ENCODE peak calls at places on chromosomes 4 and X, in five cellular contexts. K is progenitor cell of endocrine pancreas, Z is astrocyte, Y is M059J, G is nephron progenitor cell. V is an unnamed sample.

GRCh38 chrX:38923451-38923969 is 122.3 kb downstream of the MID1IP1 start:
- DNase-seq in Z (no peak), K (no peak), Y (no peak), G (no peak), V (no peak)

GRCh38 chr4:6250235-6250983 is 19.2 kb upstream of the WFS1 start:
- DNase-seq in Y (peak; percentile 63), Z (peak; percentile 24), K (no peak), G (no peak), V (peak; percentile 85)

GRCh38 chr4:147586637-147587036 is 30.6 kb upstream of the TMEM184C start:
- DNase-seq in Y (no peak), Z (no peak), G (no peak), K (no peak), V (no peak)

GRCh38 chrX:71536285-71536684 is 3.4 kb downstream of the OGT start:
- DNase-seq in Z (no peak), K (no peak), Y (no peak), G (no peak), V (no peak)

GRCh38 chr4:1985287-1985686 is 23.5 kb downstream of the NELFA start:
- DNase-seq in Z (no peak), G (no peak), Y (no peak), K (no peak), V (no peak)

GRCh38 chr4:85883180-85883579 is 408.2 kb downstream of the ARHGAP24 start:
- DNase-seq in G (no peak), Y (peak; percentile 54), K (no peak), Z (peak; percentile 10), V (peak; percentile 40)

GRCh38 chrX:120308959-120309872 is 2.0 kb downstream of the TMEM255A start:
- DNase-seq in Z (peak; percentile 65), G (peak; percentile 56), K (peak; percentile 40), Y (peak; percentile 12), V (peak; percentile 77)

GRCh38 chrX:16023790-16024734 is 99.3 kb upstream of the GRPR start:
- DNase-seq in G (no peak), Z (peak; percentile 67), Y (peak; percentile 76), K (no peak), V (peak; percentile 73)

V was measured in PC-3.